ENCODE peak calls at places on chromosomes 2 and 18, in seven cellular contexts. W is BE2C; C is kidney; L is NB4; X is HepG2; K is CD8-positive, alpha-beta memory T cell; U is fibroblast of mammary gland. Q is an unnamed sample.

GRCh38 chr2:23745068-23745725 is 181.7 kb downstream of the ATAD2B start:
- DNase-seq in L (no peak), C (no peak), X (no peak), K (no peak), U (peak; percentile 20), W (no peak), Q (no peak)

GRCh38 chr2:121686218-121686617 is 37.0 kb upstream of the CLASP1 start:
- DNase-seq in U (no peak), K (no peak), X (no peak), L (no peak), C (no peak), W (no peak), Q (no peak)

GRCh38 chr2:140136366-140136765 is 1356.2 kb upstream of the NXPH2 start:
- DNase-seq in X (no peak), W (no peak), U (no peak), K (no peak), L (no peak), C (no peak), Q (no peak)

GRCh38 chr18:68417826-68418225 is 297.1 kb downstream of the TMX3 start:
- DNase-seq in C (no peak), U (peak; percentile 78), K (no peak), W (no peak), L (no peak), X (no peak), Q (no peak)

GRCh38 chr18:7575465-7576026 is 8.4 kb downstream of the PTPRM start:
- DNase-seq in U (peak; percentile 73), K (no peak), C (no peak), L (no peak), W (no peak), X (no peak), Q (no peak)

GRCh38 chr2:172806426-172807008 is 70.9 kb downstream of the RAPGEF4 start:
- DNase-seq in K (no peak), L (peak; percentile 68), U (peak; percentile 72), X (peak; percentile 42), W (no peak), C (no peak), Q (peak; percentile 60)

GRCh38 chr2:164069542-164069941 is 333.7 kb upstream of the FIGN start:
- DNase-seq in X (no peak), K (no peak), U (no peak), C (no peak), L (no peak), W (no peak), Q (no peak)

GRCh38 chr18:40534748-40535147 is 1420.3 kb upstream of the PIK3C3 start:
- DNase-seq in X (no peak), W (no peak), L (no peak), U (peak; percentile 4), K (no peak), C (no peak), Q (no peak)

GRCh38 chr2:53787255-53787910 is 539 bp downstream of the ERLEC1 start:
- DNase-seq in X (peak; percentile 30), W (no peak), C (no peak), L (peak; percentile 62), K (no peak), U (peak; percentile 41), Q (peak; percentile 26)

GRCh38 chr2:70005752-70006446 is 44.5 kb upstream of the ASPRV1 start:
- DNase-seq in C (peak; percentile 18), U (no peak), K (no peak), L (no peak), W (no peak), X (no peak), Q (no peak)

GRCh38 chr2:160210599-160211138 is 10.6 kb upstream of the ITGB6 start:
- DNase-seq in L (peak; percentile 78), W (peak; percentile 72), C (no peak), X (peak; percentile 60), K (peak; percentile 66), U (peak; percentile 49), Q (peak; percentile 76)

GRCh38 chr2:241103176-241103595 is 1.1 kb upstream of the MTERF4 start:
- DNase-seq in L (no peak), U (no peak), K (no peak), C (no peak), W (no peak), X (no peak), Q (no peak)

GRCh38 chr18:69916412-69916811 is 31.3 kb downstream of the CD226 start:
- DNase-seq in W (no peak), U (peak; percentile 5), L (no peak), C (no peak), K (no peak), X (no peak), Q (no peak)

GRCh38 chr2:135703300-135703699 is 38.4 kb upstream of the UBXN4 start:
- DNase-seq in K (no peak), X (no peak), L (no peak), W (no peak), U (no peak), C (no peak), Q (no peak)

GRCh38 chr2:144261336-144261735 is 258.6 kb downstream of the ZEB2 start:
- DNase-seq in C (no peak), X (no peak), L (no peak), W (no peak), U (no peak), K (no peak), Q (no peak)

GRCh38 chr2:156537147-156537546 is 101.0 kb downstream of the GPD2 start:
- DNase-seq in U (peak; percentile 68), W (no peak), X (no peak), K (no peak), L (no peak), C (no peak), Q (no peak)

GRCh38 chr2:168138911-168139310 is 108.5 kb downstream of the STK39 start:
- DNase-seq in K (no peak), U (no peak), L (no peak), C (no peak), W (no peak), X (no peak), Q (no peak)

GRCh38 chr2:56812432-56812831 is 628.6 kb downstream of the CCDC85A start:
- DNase-seq in U (no peak), L (no peak), X (no peak), W (no peak), K (no peak), C (no peak), Q (no peak)

GRCh38 chr2:46269545-46270273 is 27.5 kb upstream of the EPAS1 start:
- DNase-seq in W (no peak), K (no peak), X (no peak), C (no peak), U (peak; percentile 79), L (no peak), Q (no peak)

GRCh38 chr2:96197541-96198255 is 10.9 kb downstream of the STARD7 start:
- DNase-seq in C (no peak), L (no peak), X (no peak), W (no peak), U (peak; percentile 33), K (no peak), Q (no peak)

GRCh38 chr2:101883860-101884259 is 107.9 kb upstream of the IL1R2 start:
- DNase-seq in L (peak; percentile 76), W (peak; percentile 10), U (peak; percentile 77), K (no peak), C (no peak), X (peak; percentile 60), Q (peak; percentile 72)

GRCh38 chr2:70069049-70069448 is 18.2 kb upstream of the PCBP1 start:
- DNase-seq in L (no peak), W (no peak), X (peak; percentile 88), C (no peak), U (peak; percentile 24), K (peak; percentile 85), Q (peak; percentile 79)

GRCh38 chr2:144801766-144802165 is 281.8 kb upstream of the ZEB2 start:
- DNase-seq in W (no peak), C (no peak), U (peak; percentile 68), X (no peak), K (no peak), L (no peak), Q (no peak)

GRCh38 chr2:26174691-26175181 is 1.8 kb downstream of the GAREM2 start:
- DNase-seq in C (no peak), U (no peak), L (no peak), K (no peak), X (no peak), W (no peak), Q (no peak)
- H3K4me3 ChIP-seq in C (no peak overlapping the region), U (no peak overlapping the region), L (no peak overlapping the region), K (no peak overlapping the region), X (no peak overlapping the region), W (no peak overlapping the region), Q (no peak overlapping the region)

GRCh38 chr18:61774846-61775245 is 118.0 kb downstream of the RNF152 start:
- DNase-seq in K (no peak), U (no peak), C (no peak), W (no peak), X (no peak), L (no peak), Q (no peak)
- H3K4me3 ChIP-seq in K (no peak overlapping the region), U (no peak overlapping the region), C (no peak overlapping the region), W (no peak overlapping the region), X (no peak overlapping the region), L (no peak overlapping the region), Q (no peak overlapping the region)

DNA sequence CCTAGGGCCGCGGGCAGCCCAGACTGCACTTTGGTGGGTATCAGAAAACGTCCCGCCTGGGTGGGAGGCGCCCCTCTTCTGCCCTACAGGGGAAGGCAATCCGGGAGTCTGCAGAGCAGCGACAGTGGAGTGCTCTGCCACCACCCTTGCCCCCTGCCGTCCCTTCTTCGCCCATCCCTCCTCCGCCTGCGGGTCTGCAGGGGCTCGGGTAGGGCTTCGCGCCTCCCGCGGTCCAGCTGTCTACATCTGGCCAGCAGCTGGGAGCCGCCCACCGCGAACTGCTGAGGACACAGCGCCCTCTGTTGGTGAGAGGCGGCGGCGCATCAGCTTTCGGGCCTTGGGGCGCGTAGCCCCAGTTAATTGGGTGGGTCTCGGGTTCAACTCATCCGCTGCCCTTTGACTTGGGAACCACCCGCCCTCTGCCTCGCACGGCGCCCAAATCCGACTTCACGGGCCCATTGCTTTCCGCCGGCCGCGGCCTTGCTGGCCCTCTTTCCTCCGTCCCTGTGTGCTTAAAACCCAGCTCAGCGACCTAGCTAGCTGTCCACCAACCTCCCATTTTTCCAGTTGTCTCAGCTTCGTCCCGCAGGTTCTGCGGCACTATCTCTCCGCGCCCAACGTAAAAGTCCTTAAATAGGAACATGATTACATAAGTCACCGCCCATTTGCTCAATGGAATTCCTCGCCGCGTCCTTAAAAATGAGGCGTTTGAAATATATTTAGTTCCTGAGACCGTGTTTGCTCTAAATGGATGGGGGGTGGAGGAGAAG is 17.6 kb downstream of the WNT10A start:
- DNase-seq in U (peak; percentile 38), X (peak; percentile 33), W (peak; percentile 81), L (peak; percentile 81), C (peak; percentile 89), K (peak; percentile 83), Q (peak; percentile 81)
- H3K4me3 ChIP-seq in U (no peak overlapping the region), X (no peak overlapping the region), W (peak overlapping the region; percentile 62), L (no peak overlapping the region), C (no peak overlapping the region), K (peak overlapping the region; percentile 58), Q (no peak overlapping the region)

DNA sequence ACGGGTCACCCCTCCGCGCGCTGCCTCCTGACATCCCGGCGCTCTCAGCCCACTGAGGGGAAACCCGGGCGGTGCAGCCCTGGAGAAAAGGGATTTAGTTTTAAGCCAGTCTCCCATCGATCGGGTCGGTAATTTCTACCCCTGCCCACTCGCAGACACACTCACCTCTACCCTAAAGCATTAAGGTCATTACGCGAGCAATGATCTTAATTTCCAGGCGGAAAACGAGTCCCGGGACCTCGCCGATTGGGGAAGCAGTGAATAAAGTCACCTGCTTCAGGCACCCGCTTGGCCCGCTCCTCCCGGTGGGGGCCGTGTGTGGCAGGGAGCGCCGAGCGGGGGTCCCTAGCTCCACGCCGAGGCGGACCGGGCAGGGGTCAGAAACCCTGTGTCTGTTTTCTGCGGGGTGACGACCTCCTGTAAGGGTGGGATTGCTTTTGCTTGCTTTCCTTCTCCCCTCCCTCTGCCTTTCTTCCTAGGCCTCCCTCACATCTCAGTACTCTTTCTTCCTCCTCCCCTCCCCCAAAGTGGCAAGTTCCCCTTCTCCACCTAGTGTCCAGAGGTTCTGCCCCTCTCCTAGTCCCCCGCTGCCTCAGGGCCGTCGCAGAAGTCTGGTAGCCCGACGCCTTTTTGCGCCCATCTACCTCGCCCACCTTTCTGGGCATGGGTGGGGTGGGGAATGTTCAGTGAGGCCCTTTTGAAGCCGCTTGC is 142.6 kb downstream of the MEIS1 start:
- DNase-seq in L (no peak), K (no peak), X (no peak), C (peak; percentile 80), W (no peak), U (peak; percentile 29), Q (peak; percentile 15)
- H3K4me3 ChIP-seq in L (no peak overlapping the region), K (no peak overlapping the region), X (no peak overlapping the region), C (peak overlapping the region; percentile 58), W (no peak overlapping the region), U (peak overlapping the region; percentile 55), Q (peak overlapping the region; percentile 13)

Q was measured in hepatocyte.